ENCODE peak calls at places on chromosomes 11 and 22, in seven cellular contexts. One of them, this sample, is unnamed.

GRCh38 chr11:16346975-16347374 is 9.4 kb downstream of the SOX6 start:
- DNase-seq in ovary: no peak
- DNase-seq in left lung: no peak
- DNase-seq in thyroid gland: no peak
- DNase-seq in stomach: no peak
- DNase-seq in uterus: no peak
- DNase-seq in H1: no peak
- DNase-seq in this sample: peak; percentile 84

GRCh38 chr11:27254744-27255446 is 108.1 kb downstream of the CCDC34 start:
- DNase-seq in ovary: no peak
- DNase-seq in left lung: no peak
- DNase-seq in thyroid gland: no peak
- DNase-seq in stomach: no peak
- DNase-seq in uterus: no peak
- DNase-seq in H1: no peak
- DNase-seq in this sample: no peak

GRCh38 chr11:22341582-22341919 is 3.4 kb downstream of the SLC17A6 start:
- DNase-seq in ovary: no peak
- DNase-seq in left lung: no peak
- DNase-seq in thyroid gland: no peak
- DNase-seq in stomach: no peak
- DNase-seq in uterus: no peak
- DNase-seq in H1: peak; percentile 58
- DNase-seq in this sample: no peak

GRCh38 chr22:22233081-22233480 is 11.5 kb upstream of the VPREB1 start:
- DNase-seq in ovary: no peak
- DNase-seq in left lung: no peak
- DNase-seq in thyroid gland: no peak
- DNase-seq in stomach: no peak
- DNase-seq in uterus: no peak
- DNase-seq in H1: no peak
- DNase-seq in this sample: no peak

GRCh38 chr11:74677131-74677530 is 54.1 kb downstream of the CHRDL2 start:
- DNase-seq in ovary: peak; percentile 9
- DNase-seq in left lung: no peak
- DNase-seq in thyroid gland: no peak
- DNase-seq in stomach: peak; percentile 1
- DNase-seq in uterus: no peak
- DNase-seq in H1: peak; percentile 24
- DNase-seq in this sample: no peak

GRCh38 chr11:68843052-68843561 is 1.4 kb upstream of the CPT1A start:
- DNase-seq in ovary: no peak
- DNase-seq in left lung: no peak
- DNase-seq in thyroid gland: peak; percentile 37
- DNase-seq in stomach: peak; percentile 63
- DNase-seq in uterus: peak; percentile 39
- DNase-seq in H1: no peak
- DNase-seq in this sample: peak; percentile 59

GRCh38 chr22:43879901-43880742 is 11.7 kb downstream of the PNPLA5 start:
- DNase-seq in ovary: no peak
- DNase-seq in left lung: no peak
- DNase-seq in thyroid gland: no peak
- DNase-seq in stomach: no peak
- DNase-seq in uterus: no peak
- DNase-seq in H1: no peak
- DNase-seq in this sample: no peak

GRCh38 chr11:61473370-61474025 is 35.1 kb upstream of the LRRC10B start:
- DNase-seq in ovary: no peak
- DNase-seq in left lung: no peak
- DNase-seq in thyroid gland: no peak
- DNase-seq in stomach: no peak
- DNase-seq in uterus: no peak
- DNase-seq in H1: no peak
- DNase-seq in this sample: no peak

DNA sequence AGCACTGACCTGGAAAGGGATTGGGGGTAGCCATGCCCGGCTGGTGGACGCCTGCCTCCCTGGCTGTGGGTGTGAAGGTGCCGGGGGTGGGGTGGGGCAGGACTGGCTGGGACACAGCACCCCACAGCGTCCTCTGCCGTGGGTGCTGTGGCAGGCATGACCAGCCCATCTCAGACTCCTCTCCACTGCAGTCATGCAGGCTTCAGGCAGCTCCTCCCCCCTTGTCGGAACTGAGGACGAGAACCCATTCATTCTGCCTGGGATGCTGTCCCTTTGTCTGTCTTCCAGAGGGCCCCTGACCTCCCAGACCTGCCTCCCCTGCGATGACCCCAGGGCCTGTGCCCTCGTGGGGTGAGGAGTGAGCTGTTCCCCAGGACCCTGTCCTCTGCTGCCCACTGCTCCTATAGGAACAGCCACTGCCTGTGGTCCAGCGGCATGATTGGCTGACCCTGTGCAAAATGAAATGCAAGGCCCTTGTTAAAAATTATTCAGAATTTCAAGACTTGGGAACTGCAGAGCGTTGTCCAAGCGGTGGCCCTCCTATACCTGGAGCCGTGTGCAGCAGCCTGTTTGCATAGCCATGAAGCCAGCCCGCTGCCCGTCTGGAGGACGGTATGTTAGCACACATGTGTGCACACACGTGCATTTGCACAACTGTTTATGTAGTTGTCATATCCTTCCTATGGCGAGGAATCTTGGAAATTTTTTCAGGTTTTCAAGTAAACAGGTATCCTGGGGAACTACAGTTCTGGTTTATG is 1122.3 kb downstream of the BRD1 start:
- DNase-seq in ovary: no peak
- DNase-seq in left lung: peak; percentile 60
- DNase-seq in thyroid gland: no peak
- DNase-seq in stomach: no peak
- DNase-seq in uterus: no peak
- DNase-seq in H1: no peak
- DNase-seq in this sample: no peak
- H3K27me3 ChIP-seq in ovary: no peaks in the 10 kb centered on the region
- H3K27me3 ChIP-seq in left lung: no peaks in the 10 kb centered on the region
- H3K27me3 ChIP-seq in thyroid gland: no peaks in the 10 kb centered on the region
- H3K27me3 ChIP-seq in stomach: no peaks in the 10 kb centered on the region
- H3K27me3 ChIP-seq in uterus: no peaks in the 10 kb centered on the region
- H3K27me3 ChIP-seq in H1: no peaks in the 10 kb centered on the region
- H3K27me3 ChIP-seq in this sample: no peaks in the 10 kb centered on the region

GRCh38 chr22:36331306-36331911 is 56.4 kb downstream of the MYH9 start:
- DNase-seq in ovary: peak; percentile 56
- DNase-seq in left lung: peak; percentile 94
- DNase-seq in thyroid gland: peak; percentile 59
- DNase-seq in stomach: peak; percentile 79
- DNase-seq in uterus: peak; percentile 85
- DNase-seq in H1: no peak
- DNase-seq in this sample: peak; percentile 72

GRCh38 chr22:36333632-36334031 is 54.1 kb downstream of the MYH9 start:
- DNase-seq in ovary: no peak
- DNase-seq in left lung: no peak
- DNase-seq in thyroid gland: peak; percentile 77
- DNase-seq in stomach: peak; percentile 69
- DNase-seq in uterus: no peak
- DNase-seq in H1: no peak
- DNase-seq in this sample: no peak

GRCh38 chr22:36331912-36332622 is 55.7 kb downstream of the MYH9 start:
- DNase-seq in ovary: peak; percentile 76
- DNase-seq in left lung: peak; percentile 89
- DNase-seq in thyroid gland: peak; percentile 82
- DNase-seq in stomach: peak; percentile 69
- DNase-seq in uterus: peak; percentile 81
- DNase-seq in H1: no peak
- DNase-seq in this sample: peak; percentile 39

GRCh38 chr22:36334081-36334831 is 53.5 kb downstream of the MYH9 start:
- DNase-seq in ovary: no peak
- DNase-seq in left lung: peak; percentile 88
- DNase-seq in thyroid gland: no peak
- DNase-seq in stomach: no peak
- DNase-seq in uterus: no peak
- DNase-seq in H1: no peak
- DNase-seq in this sample: no peak

DNA sequence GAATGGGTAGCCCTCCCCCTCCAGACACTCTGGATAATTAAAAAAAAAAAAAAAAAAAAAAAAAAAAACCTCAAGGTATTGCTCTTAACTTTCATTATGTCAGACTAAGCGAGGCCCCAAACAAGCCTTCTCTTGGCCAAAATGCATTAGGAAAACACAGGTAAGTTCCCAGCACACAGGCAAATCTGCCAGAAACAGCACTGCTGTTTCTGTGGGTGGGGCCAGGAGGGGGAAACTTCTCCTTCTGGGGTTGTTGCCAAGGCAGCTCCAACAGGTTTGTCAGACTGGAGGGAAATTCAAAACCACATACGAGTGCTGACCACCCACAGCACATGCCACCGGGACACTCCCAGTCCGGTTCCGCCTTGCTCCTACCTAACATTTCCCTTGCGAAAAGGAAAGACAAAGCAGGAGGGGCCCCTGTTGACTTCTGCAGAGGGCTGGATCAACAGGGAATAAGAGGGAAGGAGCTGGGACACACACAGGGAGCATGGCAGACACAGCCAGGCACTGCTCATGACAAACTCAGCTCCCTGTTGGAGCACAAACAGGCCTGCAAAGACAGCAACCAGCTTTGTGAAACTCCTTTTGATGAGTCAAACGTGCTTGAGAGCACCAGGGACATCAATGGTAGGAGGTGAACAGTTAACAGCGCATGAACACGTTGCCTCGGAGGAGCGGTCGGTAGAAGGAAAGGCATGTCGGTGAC is 55.0 kb downstream of the MYH9 start:
- DNase-seq in ovary: no peak
- DNase-seq in left lung: no peak
- DNase-seq in thyroid gland: peak; percentile 85
- DNase-seq in stomach: peak; percentile 73
- DNase-seq in uterus: no peak
- DNase-seq in H1: no peak
- DNase-seq in this sample: no peak
- H3K27ac ChIP-seq in ovary: peak overlapping the region; percentile 75
- H3K27ac ChIP-seq in left lung: peak overlapping the region; percentile 94
- H3K27ac ChIP-seq in thyroid gland: peak overlapping the region; percentile 99
- H3K27ac ChIP-seq in stomach: peak overlapping the region; percentile 90
- H3K27ac ChIP-seq in uterus: peak overlapping the region; percentile 95
- H3K27ac ChIP-seq in H1: peak overlapping the region; percentile 98
- H3K27ac ChIP-seq in this sample: peak overlapping the region; percentile 85

GRCh38 chr22:48976556-48977535 is 850.8 kb downstream of the BRD1 start:
- DNase-seq in ovary: no peak
- DNase-seq in left lung: peak; percentile 55
- DNase-seq in thyroid gland: no peak
- DNase-seq in stomach: no peak
- DNase-seq in uterus: no peak
- DNase-seq in H1: peak; percentile 28
- DNase-seq in this sample: no peak
- H3K27me3 ChIP-seq in ovary: no peaks in the 10 kb centered on the region
- H3K27me3 ChIP-seq in left lung: peaks cover 25% of the 10 kb centered on the region
- H3K27me3 ChIP-seq in thyroid gland: no peaks in the 10 kb centered on the region
- H3K27me3 ChIP-seq in stomach: no peaks in the 10 kb centered on the region
- H3K27me3 ChIP-seq in uterus: no peaks in the 10 kb centered on the region
- H3K27me3 ChIP-seq in H1: no peaks in the 10 kb centered on the region
- H3K27me3 ChIP-seq in this sample: peaks cover 7% of the 10 kb centered on the region

DNA sequence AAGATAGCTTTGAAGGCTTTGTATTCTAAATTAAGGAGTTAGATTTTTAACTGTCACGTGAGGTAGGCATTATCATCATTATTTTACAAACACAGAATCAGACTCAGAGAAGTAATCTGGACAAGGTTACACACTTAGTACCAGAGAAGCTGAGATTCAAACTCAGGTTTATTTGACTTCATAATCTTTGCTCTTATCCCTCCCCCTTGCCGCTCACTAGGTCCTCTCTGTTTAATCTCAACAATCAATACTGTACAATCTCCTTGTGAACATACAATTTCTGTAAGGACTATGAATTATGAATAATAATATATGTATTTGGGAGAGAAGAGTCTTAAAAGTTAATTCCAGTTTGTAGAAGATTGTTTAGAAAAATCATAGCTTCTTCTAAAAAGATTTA is 5.2 kb upstream of the DNAJB7 start:
- DNase-seq in ovary: no peak
- DNase-seq in left lung: no peak
- DNase-seq in thyroid gland: no peak
- DNase-seq in stomach: no peak
- DNase-seq in uterus: no peak
- DNase-seq in H1: no peak
- DNase-seq in this sample: no peak
- H3K27ac ChIP-seq in ovary: no peak overlapping the region
- H3K27ac ChIP-seq in left lung: no peak overlapping the region
- H3K27ac ChIP-seq in thyroid gland: no peak overlapping the region
- H3K27ac ChIP-seq in stomach: no peak overlapping the region
- H3K27ac ChIP-seq in uterus: no peak overlapping the region
- H3K27ac ChIP-seq in H1: no peak overlapping the region
- H3K27ac ChIP-seq in this sample: no peak overlapping the region

GRCh38 chr11:94647926-94648325 is 80.8 kb downstream of the PIWIL4 start:
- DNase-seq in ovary: peak; percentile 37
- DNase-seq in left lung: no peak
- DNase-seq in thyroid gland: no peak
- DNase-seq in stomach: no peak
- DNase-seq in uterus: peak; percentile 76
- DNase-seq in H1: peak; percentile 46
- DNase-seq in this sample: no peak
- H3K27me3 ChIP-seq in ovary: no peaks in the 10 kb centered on the region
- H3K27me3 ChIP-seq in left lung: no peaks in the 10 kb centered on the region
- H3K27me3 ChIP-seq in thyroid gland: no peaks in the 10 kb centered on the region
- H3K27me3 ChIP-seq in stomach: no peaks in the 10 kb centered on the region
- H3K27me3 ChIP-seq in uterus: no peaks in the 10 kb centered on the region
- H3K27me3 ChIP-seq in H1: no peaks in the 10 kb centered on the region
- H3K27me3 ChIP-seq in this sample: no peaks in the 10 kb centered on the region

DNA sequence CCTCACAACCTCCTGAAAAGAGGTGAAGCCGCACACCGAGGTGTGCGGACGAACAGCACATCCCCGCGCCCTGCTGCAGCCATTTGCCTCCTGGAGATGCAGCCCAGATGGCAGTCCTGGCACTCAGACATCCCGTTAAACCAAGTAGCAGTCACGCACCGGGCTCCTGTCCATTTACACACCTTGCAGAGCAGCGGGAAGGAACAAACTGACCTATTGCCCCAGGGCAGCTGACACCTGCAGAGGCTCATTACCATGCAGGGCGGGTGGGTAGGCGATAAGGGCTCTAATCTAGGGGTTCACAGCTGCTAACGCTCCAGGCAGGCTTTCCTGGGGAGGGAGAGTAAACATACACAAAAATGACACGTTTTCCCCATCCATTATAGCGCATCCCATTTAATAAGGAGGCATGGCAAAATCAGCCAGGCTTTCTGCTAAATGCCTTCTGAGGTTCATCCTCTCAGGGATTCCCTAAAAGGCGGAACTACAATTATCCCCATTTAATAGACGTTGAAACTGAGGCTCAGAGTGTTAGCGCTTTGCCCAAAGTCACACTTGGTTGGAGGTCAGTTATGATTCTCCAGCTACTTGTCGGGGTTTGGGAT is 788 bp upstream of the EHBP1L1 start:
- DNase-seq in ovary: no peak
- DNase-seq in left lung: no peak
- DNase-seq in thyroid gland: no peak
- DNase-seq in stomach: peak; percentile 73
- DNase-seq in uterus: no peak
- DNase-seq in H1: no peak
- DNase-seq in this sample: peak; percentile 91
- H3K27ac ChIP-seq in ovary: peak overlapping the region; percentile 85
- H3K27ac ChIP-seq in left lung: peak overlapping the region; percentile 99
- H3K27ac ChIP-seq in thyroid gland: peak overlapping the region; percentile 68
- H3K27ac ChIP-seq in stomach: peak overlapping the region; percentile 84
- H3K27ac ChIP-seq in uterus: peak overlapping the region; percentile 92
- H3K27ac ChIP-seq in H1: no peak overlapping the region
- H3K27ac ChIP-seq in this sample: peak overlapping the region; percentile 87